ENCODE peak calls at places on chromosomes 5 and 9, in nine cellular contexts. Y, V, F, D, W, I, J, Q and N are unnamed samples.

GRCh38 chr5:146208916-146209522 is 5.6 kb downstream of the RBM27 start:
- DNase-seq in I (no peak), F (no peak), W (no peak), J (no peak), D (no peak), V (no peak), Y (no peak), Q (no peak), N (no peak)

GRCh38 chr5:55051357-55051756 is 27.3 kb downstream of the GZMK start:
- DNase-seq in J (no peak), V (no peak), I (no peak), F (no peak), W (no peak), Y (no peak), Q (no peak), D (no peak), N (no peak)

GRCh38 chr9:93210974-93211653 is 27.2 kb downstream of the WNK2 start:
- DNase-seq in J (no peak), I (no peak), D (no peak), Y (no peak), W (no peak), F (no peak), V (no peak), Q (no peak), N (no peak)

GRCh38 chr5:533243-534005 is 9.2 kb upstream of the SLC9A3 start:
- DNase-seq in Y (no peak), F (no peak), W (no peak), I (no peak), Q (no peak), J (no peak), V (no peak), D (no peak), N (no peak)

GRCh38 chr5:139708877-139709586 is 60.9 kb downstream of the CXXC5 start:
- DNase-seq in V (peak), J (no peak), D (no peak), Y (peak), Q (no peak), F (peak), W (no peak), I (no peak), N (peak)

GRCh38 chr5:77590347-77590746 is 48.2 kb downstream of the OTP start:
- DNase-seq in F (no peak), I (no peak), V (no peak), D (no peak), J (no peak), Q (no peak), Y (no peak), W (no peak), N (no peak)

GRCh38 chr5:101783241-101784095 is 512.6 kb downstream of the SLCO4C1 start:
- DNase-seq in Q (no peak), Y (no peak), J (no peak), W (no peak), V (no peak), D (no peak), I (no peak), F (no peak), N (no peak)

GRCh38 chr5:154478752-154479159 is 729 bp upstream of the HAND1 start:
- DNase-seq in W (no peak), Q (no peak), I (no peak), V (no peak), F (no peak), J (no peak), Y (no peak), D (no peak), N (peak)

GRCh38 chr9:131517761-131518190 is 13.3 kb downstream of the UCK1 start:
- DNase-seq in F (no peak), W (no peak), Y (no peak), V (no peak), I (no peak), D (no peak), J (no peak), Q (no peak), N (no peak)

GRCh38 chr5:81759632-81760005 is 8.7 kb upstream of the SSBP2 start:
- DNase-seq in W (no peak), Q (no peak), Y (no peak), J (no peak), V (no peak), I (no peak), F (no peak), D (no peak), N (no peak)

GRCh38 chr5:89421035-89421434 is 538.1 kb upstream of the MEF2C start:
- DNase-seq in I (no peak), Y (no peak), J (no peak), V (no peak), W (no peak), D (no peak), Q (no peak), F (no peak), N (no peak)

GRCh38 chr9:23842531-23843129 is 16.6 kb upstream of the ELAVL2 start:
- DNase-seq in F (no peak), I (no peak), J (no peak), D (no peak), V (no peak), Q (no peak), Y (no peak), W (no peak), N (no peak)

GRCh38 chr5:179121667-179122111 is 61.5 kb downstream of the ZNF354C start:
- DNase-seq in J (no peak), Q (peak), Y (no peak), F (no peak), V (no peak), W (no peak), D (no peak), I (no peak), N (peak)

GRCh38 chr9:81372628-81373191 is 316.6 kb downstream of the TLE1 start:
- DNase-seq in J (no peak), Y (no peak), I (no peak), V (no peak), D (no peak), F (no peak), W (no peak), Q (no peak), N (no peak)

GRCh38 chr9:89592201-89592815 is 12.5 kb upstream of the GADD45G start:
- DNase-seq in F (no peak), J (no peak), D (no peak), Y (no peak), V (no peak), W (no peak), Q (no peak), I (no peak), N (no peak)

GRCh38 chr9:34311499-34312225 is 17.4 kb downstream of the KIF24 start:
- DNase-seq in V (no peak), W (no peak), D (no peak), Q (no peak), F (no peak), J (no peak), Y (no peak), I (no peak), N (no peak)

GRCh38 chr9:131179561-131180219 is 54.3 kb downstream of the NUP214 start:
- DNase-seq in D (no peak), J (no peak), V (no peak), W (peak), Q (no peak), F (no peak), I (no peak), Y (no peak), N (no peak)

GRCh38 chr5:149268928-149269557 is 2.6 kb upstream of the AFAP1L1 start:
- DNase-seq in V (no peak), Q (no peak), J (no peak), D (no peak), Y (no peak), I (no peak), W (no peak), F (peak), N (no peak)

GRCh38 chr5:89972901-89973300 is 436.7 kb downstream of the CETN3 start:
- DNase-seq in W (no peak), I (no peak), Y (no peak), F (no peak), V (no peak), J (no peak), Q (no peak), D (no peak), N (no peak)

GRCh38 chr5:178126556-178126955 is 4.3 kb upstream of the RMND5B start:
- DNase-seq in F (no peak), Y (no peak), W (no peak), Q (no peak), J (no peak), I (no peak), D (no peak), V (no peak), N (no peak)

GRCh38 chr9:100352201-100352726 is 478 bp downstream of the TEX10 start:
- DNase-seq in J (peak), Q (peak), V (peak), Y (peak), W (no peak), I (peak), F (no peak), D (peak), N (no peak)

GRCh38 chr5:102241809-102242421 is 54.2 kb downstream of the SLCO4C1 start:
- DNase-seq in I (no peak), V (no peak), W (no peak), J (no peak), Q (no peak), Y (no peak), D (no peak), F (no peak), N (no peak)

GRCh38 chr5:74762599-74762998 is 4.3 kb downstream of the GFM2 start:
- DNase-seq in Q (no peak), J (no peak), V (no peak), F (no peak), W (peak), Y (no peak), D (no peak), I (no peak), N (no peak)

GRCh38 chr5:150451594-150451993 is 2.1 kb upstream of the RPS14 start:
- DNase-seq in Q (no peak), J (no peak), Y (no peak), W (no peak), I (no peak), F (no peak), V (no peak), D (no peak), N (no peak)

GRCh38 chr5:65085181-65085580 is 316.5 kb downstream of the CWC27 start:
- DNase-seq in W (no peak), D (no peak), Y (no peak), J (no peak), F (no peak), V (no peak), Q (no peak), I (no peak), N (no peak)

GRCh38 chr9:128733256-128733655 is 9.3 kb upstream of the ZDHHC12 start:
- DNase-seq in V (peak), W (no peak), D (no peak), Q (peak), I (no peak), J (no peak), F (peak), Y (peak), N (peak)